ENCODE peak calls at places on chromosomes 12 and 14, in six cellular contexts. J is dorsolateral prefrontal cortex, Q is AG09309, D is psoas muscle, I is pancreas, Z is fibroblast of mammary gland. G is an unnamed sample.

GRCh38 chr14:47186491-47186890 is 488.9 kb downstream of the MDGA2 start:
- DNase-seq in J (no peak), Q (no peak), D (no peak), I (no peak), Z (peak), G (peak)

GRCh38 chr12:48157889-48158370 is 615 bp upstream of the ASB8 start:
- DNase-seq in J (no peak), Q (no peak), D (no peak), I (no peak), Z (no peak), G (no peak)

GRCh38 chr12:50750366-50750765 is 13.5 kb upstream of the ATF1 start:
- DNase-seq in J (no peak), Q (no peak), D (no peak), I (no peak), Z (no peak), G (no peak)

GRCh38 chr12:54147186-54147585 is 41.6 kb downstream of the SMUG1 start:
- DNase-seq in J (no peak), Q (no peak), D (no peak), I (no peak), Z (no peak), G (no peak)

GRCh38 chr14:95008445-95009217 is 148.7 kb downstream of the DICER1 start:
- DNase-seq in J (no peak), Q (no peak), D (no peak), I (no peak), Z (no peak), G (no peak)

GRCh38 chr12:123849517-123849916 is 87.4 kb downstream of the DNAH10 start:
- DNase-seq in J (no peak), Q (no peak), D (no peak), I (no peak), Z (no peak), G (no peak)

GRCh38 chr14:67418368-67419174 is 6.6 kb upstream of the PLEK2 start:
- DNase-seq in J (no peak), Q (no peak), D (no peak), I (no peak), Z (no peak), G (no peak)

GRCh38 chr12:83470749-83471148 is 784.0 kb downstream of the TMTC2 start:
- DNase-seq in J (no peak), Q (no peak), D (no peak), I (no peak), Z (no peak), G (no peak)

GRCh38 chr12:95116341-95116740 is 42.9 kb upstream of the NR2C1 start:
- DNase-seq in J (no peak), Q (no peak), D (no peak), I (no peak), Z (no peak), G (no peak)

GRCh38 chr12:93180566-93180965 is 197.2 kb upstream of the NUDT4 start:
- DNase-seq in J (no peak), Q (no peak), D (no peak), I (no peak), Z (no peak), G (no peak)

GRCh38 chr14:64639340-64639821 is 64.8 kb upstream of the PLEKHG3 start:
- DNase-seq in J (no peak), Q (no peak), D (no peak), I (no peak), Z (no peak), G (peak)

GRCh38 chr12:40222247-40222646 is 2.5 kb upstream of the LRRK2 start:
- DNase-seq in J (no peak), Q (no peak), D (no peak), I (no peak), Z (peak), G (peak)

GRCh38 chr14:22047105-22047504 is 373.5 kb upstream of the OR4E1 start:
- DNase-seq in J (peak), Q (no peak), D (no peak), I (no peak), Z (no peak), G (peak)

GRCh38 chr12:127284870-127285431 is 982.0 kb upstream of the TMEM132C start:
- DNase-seq in J (no peak), Q (peak), D (peak), I (no peak), Z (peak), G (peak)

GRCh38 chr12:15532364-15532977 is 210.2 kb downstream of the PTPRO start:
- DNase-seq in J (no peak), Q (peak), D (no peak), I (no peak), Z (peak), G (peak)

GRCh38 chr12:41437578-41437977 is 249.5 kb downstream of the PDZRN4 start:
- DNase-seq in J (peak), Q (no peak), D (no peak), I (no peak), Z (no peak), G (no peak)

GRCh38 chr14:50816419-50817047 is 14.4 kb downstream of the NIN start:
- DNase-seq in J (no peak), Q (no peak), D (no peak), I (no peak), Z (peak), G (peak)

GRCh38 chr14:91009501-91010152 is 50.8 kb downstream of the RPS6KA5 start:
- DNase-seq in J (no peak), Q (no peak), D (no peak), I (no peak), Z (no peak), G (no peak)

GRCh38 chr12:11685261-11685660 is 35.8 kb downstream of the ETV6 start:
- DNase-seq in J (no peak), Q (no peak), D (no peak), I (no peak), Z (no peak), G (no peak)

GRCh38 chr12:102067574-102068258 is 5.9 kb upstream of the WASHC3 start:
- DNase-seq in J (no peak), Q (peak), D (no peak), I (no peak), Z (peak), G (peak)
- H3K4me3 ChIP-seq in J (no peak), Q (no peak), D (peak), I (no peak), Z (no peak), G (no peak)

GRCh38 chr12:108337235-108338223 is 1.6 kb downstream of the CMKLR1 start:
- DNase-seq in J (no peak), Q (no peak), D (no peak), I (no peak), Z (peak), G (peak)
- TF ChIP-seq CTCF in J (no peak), Q (peak), D (peak), I (no peak), Z (peak), G (peak)

GRCh38 chr12:32875990-32876389 is 20.6 kb downstream of the PKP2 start:
- DNase-seq in J (no peak), Q (no peak), D (no peak), I (no peak), Z (no peak), G (no peak)
- H3K4me3 ChIP-seq in J (no peak), Q (no peak), D (no peak), I (no peak), Z (no peak), G (no peak)

DNA sequence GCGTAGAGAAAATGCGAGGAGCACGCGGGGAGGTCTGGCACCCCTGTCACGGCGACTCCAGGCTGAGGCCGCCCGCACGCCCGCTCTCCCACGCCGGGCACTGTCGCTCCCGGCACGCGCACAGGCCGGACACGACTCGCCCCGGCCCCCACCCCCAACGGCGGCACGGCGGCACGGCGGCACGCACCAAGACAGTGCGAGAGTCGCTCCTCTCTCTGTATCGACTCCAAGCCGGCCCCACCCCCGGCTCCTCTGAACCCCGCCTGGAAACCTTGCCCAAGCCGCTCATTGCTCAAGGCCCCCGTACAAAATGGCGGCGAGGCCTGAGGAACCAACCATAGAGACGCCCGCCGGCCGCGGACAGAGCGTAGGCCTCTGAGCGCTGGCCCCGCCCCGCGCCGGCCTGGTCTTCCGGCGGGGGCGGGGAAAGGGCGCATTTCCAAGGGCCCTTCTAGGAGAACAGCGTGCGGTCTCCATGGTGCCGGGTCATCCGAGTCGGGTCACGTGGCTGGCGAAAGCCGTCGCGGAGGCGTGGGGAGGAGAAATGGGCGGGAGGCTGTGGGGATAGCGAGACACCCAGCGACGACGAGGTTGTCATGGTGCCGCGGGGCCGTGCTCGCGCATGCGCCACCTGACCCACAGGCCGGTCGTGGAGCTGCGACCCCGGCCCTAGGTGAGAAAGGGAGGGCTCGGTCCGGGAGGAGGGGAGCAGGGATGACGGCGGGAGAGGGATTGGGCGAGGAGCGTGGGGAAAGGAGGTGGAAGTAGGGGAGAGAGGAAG is at the start of gene CIPC:
- DNase-seq in J (peak), Q (peak), D (peak), I (peak), Z (peak), G (peak)
- TF ChIP-seq CTCF in J (peak), Q (no peak), D (no peak), I (no peak), Z (no peak), G (no peak)

DNA sequence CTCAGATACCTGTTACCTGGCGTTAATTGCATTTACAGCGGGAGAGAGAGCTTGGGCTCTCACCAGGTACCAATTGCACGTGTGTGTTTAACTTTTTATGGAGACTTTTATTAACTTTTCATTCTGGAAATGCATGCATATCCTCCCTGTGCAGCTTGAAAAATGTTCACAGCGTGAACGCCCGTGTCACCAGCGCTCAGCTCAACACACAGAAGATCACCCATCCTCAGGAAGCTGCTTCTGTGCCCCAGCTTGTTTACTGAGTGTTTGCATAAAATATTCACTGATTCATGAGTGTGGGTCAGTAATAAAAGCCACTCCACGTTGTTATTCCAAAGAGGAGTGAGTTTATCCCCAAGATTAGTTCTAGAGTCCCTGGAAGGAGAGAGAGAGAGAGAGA is 75.5 kb upstream of the FZD10 start:
- DNase-seq in J (no peak), Q (no peak), D (no peak), I (no peak), Z (no peak), G (no peak)
- H3K4me3 ChIP-seq in J (no peak), Q (no peak), D (no peak), I (no peak), Z (no peak), G (no peak)

GRCh38 chr12:26128180-26128579 is 3.3 kb upstream of the BHLHE41 start:
- DNase-seq in J (no peak), Q (no peak), D (no peak), I (no peak), Z (peak), G (no peak)

GRCh38 chr12:26125451-26126339 is 858 bp upstream of the BHLHE41 start:
- DNase-seq in J (peak), Q (no peak), D (peak), I (peak), Z (peak), G (peak)

GRCh38 chr12:26127404-26127803 is 2.6 kb upstream of the BHLHE41 start:
- DNase-seq in J (no peak), Q (no peak), D (no peak), I (no peak), Z (no peak), G (no peak)

GRCh38 chr12:26124491-26125450 is at the start of gene BHLHE41:
- DNase-seq in J (peak), Q (no peak), D (peak), I (peak), Z (peak), G (peak)

DNA sequence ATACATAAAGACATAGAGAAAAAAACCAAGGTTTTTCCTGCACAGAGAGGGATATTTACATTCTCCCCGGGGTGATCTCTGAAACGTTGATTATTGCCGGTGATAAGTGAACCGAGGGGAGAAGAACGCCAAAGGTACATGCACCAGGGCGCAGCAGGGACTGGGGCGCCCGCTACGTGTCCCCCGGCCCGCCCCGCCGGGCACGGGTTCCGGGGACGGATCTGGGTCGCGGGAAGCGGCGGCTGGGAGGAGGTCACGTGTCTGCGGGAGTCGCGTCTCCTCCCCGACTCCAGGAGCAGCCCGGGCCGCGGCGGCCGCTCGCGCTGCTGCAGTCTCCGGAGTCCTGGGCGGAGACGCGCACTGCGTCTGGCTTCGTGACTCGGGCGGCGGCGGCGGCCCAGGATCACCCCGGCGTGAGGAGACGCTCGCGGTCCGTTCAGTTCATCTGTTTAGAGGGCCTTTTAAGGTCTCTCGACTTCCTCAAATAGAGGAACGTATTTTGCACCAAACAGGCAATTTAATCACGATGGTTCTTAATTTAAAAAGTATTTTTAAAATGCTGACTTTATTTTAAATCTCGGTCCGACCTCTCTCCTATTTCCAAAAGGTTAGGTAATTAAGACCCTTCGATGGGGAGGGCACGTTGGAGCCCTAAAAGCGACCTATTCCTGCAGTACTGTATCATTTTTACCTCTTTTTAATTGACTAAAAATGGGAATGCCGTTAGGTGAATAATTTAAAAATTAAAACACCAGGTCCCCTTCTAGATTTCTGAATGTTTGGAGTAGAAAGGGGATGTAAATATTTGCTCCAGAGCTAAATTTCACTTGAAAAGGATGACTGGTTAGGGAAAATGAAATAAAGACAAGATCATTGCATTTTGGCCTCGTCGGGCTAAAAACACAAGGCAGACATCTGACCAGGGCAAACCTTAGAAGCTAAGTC is 1.8 kb upstream of the BHLHE41 start:
- DNase-seq in J (peak), Q (no peak), D (peak), I (peak), Z (peak), G (peak)
- TF ChIP-seq CTCF in J (peak), Q (no peak), D (peak), I (no peak), Z (no peak), G (peak)